ENCODE peak calls at places on chromosomes 6 and 20, in nine cellular contexts. One of them, this sample, is unnamed.

GRCh38 chr6:19873031-19873430 is 35.9 kb downstream of the ID4 start:
- DNase-seq in Panc1: no peak
- DNase-seq in activated B cell treated with CpG ODN at 0.5 μM for 24 hours: no peak
- DNase-seq in H9: no peak
- DNase-seq in neural crest cell: no peak
- DNase-seq in adrenal gland: no peak
- DNase-seq in dorsolateral prefrontal cortex: no peak
- DNase-seq in lung: no peak
- DNase-seq in heart left ventricle: no peak
- DNase-seq in this sample: peak

GRCh38 chr6:61842005-61842404 is 444.0 kb downstream of the KHDRBS2 start:
- DNase-seq in Panc1: no peak
- DNase-seq in activated B cell treated with CpG ODN at 0.5 μM for 24 hours: no peak
- DNase-seq in H9: no peak
- DNase-seq in neural crest cell: no peak
- DNase-seq in adrenal gland: no peak
- DNase-seq in dorsolateral prefrontal cortex: peak
- DNase-seq in lung: no peak
- DNase-seq in heart left ventricle: no peak
- DNase-seq in this sample: no peak

GRCh38 chr20:14404515-14404914 is 67.1 kb upstream of the FLRT3 start:
- DNase-seq in Panc1: no peak
- DNase-seq in activated B cell treated with CpG ODN at 0.5 μM for 24 hours: no peak
- DNase-seq in H9: no peak
- DNase-seq in neural crest cell: no peak
- DNase-seq in adrenal gland: no peak
- DNase-seq in dorsolateral prefrontal cortex: no peak
- DNase-seq in lung: no peak
- DNase-seq in heart left ventricle: no peak
- DNase-seq in this sample: no peak

GRCh38 chr6:14441371-14441781 is 323.8 kb downstream of the CD83 start:
- DNase-seq in Panc1: no peak
- DNase-seq in activated B cell treated with CpG ODN at 0.5 μM for 24 hours: no peak
- DNase-seq in H9: no peak
- DNase-seq in neural crest cell: no peak
- DNase-seq in adrenal gland: no peak
- DNase-seq in dorsolateral prefrontal cortex: no peak
- DNase-seq in lung: no peak
- DNase-seq in heart left ventricle: peak
- DNase-seq in this sample: no peak

GRCh38 chr20:58568441-58568931 is 53.3 kb upstream of the APCDD1L start:
- DNase-seq in Panc1: no peak
- DNase-seq in activated B cell treated with CpG ODN at 0.5 μM for 24 hours: no peak
- DNase-seq in H9: no peak
- DNase-seq in neural crest cell: no peak
- DNase-seq in adrenal gland: no peak
- DNase-seq in dorsolateral prefrontal cortex: no peak
- DNase-seq in lung: no peak
- DNase-seq in heart left ventricle: no peak
- DNase-seq in this sample: no peak

GRCh38 chr20:24572862-24573261 is 103.4 kb downstream of the SYNDIG1 start:
- DNase-seq in Panc1: no peak
- DNase-seq in activated B cell treated with CpG ODN at 0.5 μM for 24 hours: no peak
- DNase-seq in H9: no peak
- DNase-seq in neural crest cell: no peak
- DNase-seq in adrenal gland: no peak
- DNase-seq in dorsolateral prefrontal cortex: peak
- DNase-seq in lung: no peak
- DNase-seq in heart left ventricle: no peak
- DNase-seq in this sample: no peak

GRCh38 chr6:147448212-147448611 is 60.3 kb upstream of the SAMD5 start:
- DNase-seq in Panc1: no peak
- DNase-seq in activated B cell treated with CpG ODN at 0.5 μM for 24 hours: no peak
- DNase-seq in H9: peak
- DNase-seq in neural crest cell: peak
- DNase-seq in adrenal gland: no peak
- DNase-seq in dorsolateral prefrontal cortex: no peak
- DNase-seq in lung: no peak
- DNase-seq in heart left ventricle: no peak
- DNase-seq in this sample: no peak

GRCh38 chr6:112251170-112251945 is 3.0 kb downstream of the LAMA4 start:
- DNase-seq in Panc1: no peak
- DNase-seq in activated B cell treated with CpG ODN at 0.5 μM for 24 hours: no peak
- DNase-seq in H9: no peak
- DNase-seq in neural crest cell: no peak
- DNase-seq in adrenal gland: no peak
- DNase-seq in dorsolateral prefrontal cortex: no peak
- DNase-seq in lung: no peak
- DNase-seq in heart left ventricle: peak
- DNase-seq in this sample: no peak

GRCh38 chr20:16608265-16608636 is 35.0 kb upstream of the KIF16B start:
- DNase-seq in Panc1: no peak
- DNase-seq in activated B cell treated with CpG ODN at 0.5 μM for 24 hours: no peak
- DNase-seq in H9: no peak
- DNase-seq in neural crest cell: no peak
- DNase-seq in adrenal gland: peak
- DNase-seq in dorsolateral prefrontal cortex: peak
- DNase-seq in lung: no peak
- DNase-seq in heart left ventricle: no peak
- DNase-seq in this sample: no peak

GRCh38 chr6:143529095-143529494 is 17.6 kb upstream of the FUCA2 start:
- DNase-seq in Panc1: no peak
- DNase-seq in activated B cell treated with CpG ODN at 0.5 μM for 24 hours: no peak
- DNase-seq in H9: no peak
- DNase-seq in neural crest cell: no peak
- DNase-seq in adrenal gland: no peak
- DNase-seq in dorsolateral prefrontal cortex: no peak
- DNase-seq in lung: no peak
- DNase-seq in heart left ventricle: no peak
- DNase-seq in this sample: no peak

GRCh38 chr20:8361008-8361652 is 229.1 kb downstream of the PLCB1 start:
- DNase-seq in Panc1: no peak
- DNase-seq in activated B cell treated with CpG ODN at 0.5 μM for 24 hours: no peak
- DNase-seq in H9: no peak
- DNase-seq in neural crest cell: no peak
- DNase-seq in adrenal gland: peak
- DNase-seq in dorsolateral prefrontal cortex: peak
- DNase-seq in lung: no peak
- DNase-seq in heart left ventricle: no peak
- DNase-seq in this sample: no peak

GRCh38 chr6:36442671-36443497 is at the start of the genes KCTD20 and PXT1:
- DNase-seq in Panc1: no peak
- DNase-seq in activated B cell treated with CpG ODN at 0.5 μM for 24 hours: peak
- DNase-seq in H9: peak
- DNase-seq in neural crest cell: peak
- DNase-seq in adrenal gland: peak
- DNase-seq in dorsolateral prefrontal cortex: peak
- DNase-seq in lung: peak
- DNase-seq in heart left ventricle: peak
- DNase-seq in this sample: peak

GRCh38 chr6:37010402-37010892 is 5.0 kb downstream of the FGD2 start:
- DNase-seq in Panc1: no peak
- DNase-seq in activated B cell treated with CpG ODN at 0.5 μM for 24 hours: no peak
- DNase-seq in H9: no peak
- DNase-seq in neural crest cell: no peak
- DNase-seq in adrenal gland: no peak
- DNase-seq in dorsolateral prefrontal cortex: no peak
- DNase-seq in lung: no peak
- DNase-seq in heart left ventricle: no peak
- DNase-seq in this sample: no peak

GRCh38 chr6:11264100-11264499 is 31.6 kb upstream of the NEDD9 start:
- DNase-seq in Panc1: no peak
- DNase-seq in activated B cell treated with CpG ODN at 0.5 μM for 24 hours: no peak
- DNase-seq in H9: peak
- DNase-seq in neural crest cell: no peak
- DNase-seq in adrenal gland: no peak
- DNase-seq in dorsolateral prefrontal cortex: no peak
- DNase-seq in lung: no peak
- DNase-seq in heart left ventricle: no peak
- DNase-seq in this sample: no peak

GRCh38 chr6:100344321-100344720 is 120.4 kb downstream of the SIM1 start:
- DNase-seq in Panc1: no peak
- DNase-seq in activated B cell treated with CpG ODN at 0.5 μM for 24 hours: no peak
- DNase-seq in H9: no peak
- DNase-seq in neural crest cell: no peak
- DNase-seq in adrenal gland: no peak
- DNase-seq in dorsolateral prefrontal cortex: no peak
- DNase-seq in lung: no peak
- DNase-seq in heart left ventricle: no peak
- DNase-seq in this sample: no peak

GRCh38 chr6:124795879-124796838 is 166.1 kb upstream of the RNF217 start:
- DNase-seq in Panc1: no peak
- DNase-seq in activated B cell treated with CpG ODN at 0.5 μM for 24 hours: no peak
- DNase-seq in H9: peak
- DNase-seq in neural crest cell: peak
- DNase-seq in adrenal gland: peak
- DNase-seq in dorsolateral prefrontal cortex: peak
- DNase-seq in lung: no peak
- DNase-seq in heart left ventricle: peak
- DNase-seq in this sample: peak

GRCh38 chr20:36548006-36548315 is 6.6 kb downstream of the MYL9 start:
- DNase-seq in Panc1: no peak
- DNase-seq in activated B cell treated with CpG ODN at 0.5 μM for 24 hours: no peak
- DNase-seq in H9: peak
- DNase-seq in neural crest cell: peak
- DNase-seq in adrenal gland: no peak
- DNase-seq in dorsolateral prefrontal cortex: no peak
- DNase-seq in lung: no peak
- DNase-seq in heart left ventricle: no peak
- DNase-seq in this sample: peak

GRCh38 chr20:34988176-34988540 is 32.5 kb downstream of the MYH7B start:
- DNase-seq in Panc1: no peak
- DNase-seq in activated B cell treated with CpG ODN at 0.5 μM for 24 hours: no peak
- DNase-seq in H9: no peak
- DNase-seq in neural crest cell: no peak
- DNase-seq in adrenal gland: no peak
- DNase-seq in dorsolateral prefrontal cortex: no peak
- DNase-seq in lung: no peak
- DNase-seq in heart left ventricle: peak
- DNase-seq in this sample: no peak

GRCh38 chr6:37257634-37258404 is at the start of the genes TBC1D22B and TMEM217:
- DNase-seq in Panc1: peak
- DNase-seq in activated B cell treated with CpG ODN at 0.5 μM for 24 hours: peak
- DNase-seq in H9: peak
- DNase-seq in neural crest cell: peak
- DNase-seq in adrenal gland: peak
- DNase-seq in dorsolateral prefrontal cortex: peak
- DNase-seq in lung: peak
- DNase-seq in heart left ventricle: peak
- DNase-seq in this sample: peak

GRCh38 chr6:8063762-8064637 is at the start of gene BLOC1S5:
- DNase-seq in Panc1: no peak
- DNase-seq in activated B cell treated with CpG ODN at 0.5 μM for 24 hours: peak
- DNase-seq in H9: peak
- DNase-seq in neural crest cell: peak
- DNase-seq in adrenal gland: peak
- DNase-seq in dorsolateral prefrontal cortex: peak
- DNase-seq in lung: peak
- DNase-seq in heart left ventricle: peak
- DNase-seq in this sample: peak
- TF ChIP-seq CTCF in Panc1: peak
- TF ChIP-seq CTCF in activated B cell treated with CpG ODN at 0.5 μM for 24 hours: no peak
- TF ChIP-seq CTCF in H9: no peak
- TF ChIP-seq CTCF in neural crest cell: no peak
- TF ChIP-seq CTCF in adrenal gland: peak
- TF ChIP-seq CTCF in dorsolateral prefrontal cortex: peak
- TF ChIP-seq CTCF in lung: no peak
- TF ChIP-seq CTCF in heart left ventricle: no peak
- TF ChIP-seq CTCF in this sample: no peak

GRCh38 chr20:43658723-43659419 is 8.0 kb upstream of the MYBL2 start:
- DNase-seq in Panc1: no peak
- DNase-seq in activated B cell treated with CpG ODN at 0.5 μM for 24 hours: no peak
- DNase-seq in H9: no peak
- DNase-seq in neural crest cell: no peak
- DNase-seq in adrenal gland: no peak
- DNase-seq in dorsolateral prefrontal cortex: no peak
- DNase-seq in lung: no peak
- DNase-seq in heart left ventricle: no peak
- DNase-seq in this sample: no peak
- TF ChIP-seq CTCF in Panc1: no peak
- TF ChIP-seq CTCF in activated B cell treated with CpG ODN at 0.5 μM for 24 hours: no peak
- TF ChIP-seq CTCF in H9: peak
- TF ChIP-seq CTCF in neural crest cell: peak
- TF ChIP-seq CTCF in adrenal gland: no peak
- TF ChIP-seq CTCF in dorsolateral prefrontal cortex: no peak
- TF ChIP-seq CTCF in lung: no peak
- TF ChIP-seq CTCF in heart left ventricle: no peak
- TF ChIP-seq CTCF in this sample: no peak

GRCh38 chr6:390914-391558 is 516 bp upstream of the IRF4 start:
- DNase-seq in Panc1: no peak
- DNase-seq in activated B cell treated with CpG ODN at 0.5 μM for 24 hours: peak
- DNase-seq in H9: peak
- DNase-seq in neural crest cell: no peak
- DNase-seq in adrenal gland: no peak
- DNase-seq in dorsolateral prefrontal cortex: no peak
- DNase-seq in lung: no peak
- DNase-seq in heart left ventricle: no peak
- DNase-seq in this sample: no peak
- TF ChIP-seq CTCF in Panc1: no peak
- TF ChIP-seq CTCF in activated B cell treated with CpG ODN at 0.5 μM for 24 hours: no peak
- TF ChIP-seq CTCF in H9: no peak
- TF ChIP-seq CTCF in neural crest cell: no peak
- TF ChIP-seq CTCF in adrenal gland: no peak
- TF ChIP-seq CTCF in dorsolateral prefrontal cortex: no peak
- TF ChIP-seq CTCF in lung: no peak
- TF ChIP-seq CTCF in heart left ventricle: no peak
- TF ChIP-seq CTCF in this sample: no peak

GRCh38 chr6:101392561-101393230 is 812 bp upstream of the GRIK2 start:
- DNase-seq in Panc1: no peak
- DNase-seq in activated B cell treated with CpG ODN at 0.5 μM for 24 hours: no peak
- DNase-seq in H9: peak
- DNase-seq in neural crest cell: no peak
- DNase-seq in adrenal gland: no peak
- DNase-seq in dorsolateral prefrontal cortex: no peak
- DNase-seq in lung: no peak
- DNase-seq in heart left ventricle: no peak
- DNase-seq in this sample: peak

GRCh38 chr6:101393291-101394251 is at the start of gene GRIK2:
- DNase-seq in Panc1: no peak
- DNase-seq in activated B cell treated with CpG ODN at 0.5 μM for 24 hours: no peak
- DNase-seq in H9: peak
- DNase-seq in neural crest cell: peak
- DNase-seq in adrenal gland: peak
- DNase-seq in dorsolateral prefrontal cortex: peak
- DNase-seq in lung: no peak
- DNase-seq in heart left ventricle: peak
- DNase-seq in this sample: peak

GRCh38 chr6:101396552-101397173 is 3.2 kb downstream of the GRIK2 start:
- DNase-seq in Panc1: no peak
- DNase-seq in activated B cell treated with CpG ODN at 0.5 μM for 24 hours: no peak
- DNase-seq in H9: peak
- DNase-seq in neural crest cell: peak
- DNase-seq in adrenal gland: peak
- DNase-seq in dorsolateral prefrontal cortex: peak
- DNase-seq in lung: peak
- DNase-seq in heart left ventricle: peak
- DNase-seq in this sample: peak

GRCh38 chr6:101397199-101397598 is 3.7 kb downstream of the GRIK2 start:
- DNase-seq in Panc1: no peak
- DNase-seq in activated B cell treated with CpG ODN at 0.5 μM for 24 hours: no peak
- DNase-seq in H9: no peak
- DNase-seq in neural crest cell: no peak
- DNase-seq in adrenal gland: no peak
- DNase-seq in dorsolateral prefrontal cortex: no peak
- DNase-seq in lung: no peak
- DNase-seq in heart left ventricle: no peak
- DNase-seq in this sample: no peak

GRCh38 chr6:101395345-101395744 is 1.8 kb downstream of the GRIK2 start:
- DNase-seq in Panc1: no peak
- DNase-seq in activated B cell treated with CpG ODN at 0.5 μM for 24 hours: no peak
- DNase-seq in H9: no peak
- DNase-seq in neural crest cell: no peak
- DNase-seq in adrenal gland: no peak
- DNase-seq in dorsolateral prefrontal cortex: no peak
- DNase-seq in lung: no peak
- DNase-seq in heart left ventricle: no peak
- DNase-seq in this sample: no peak
- TF ChIP-seq CTCF in Panc1: peak
- TF ChIP-seq CTCF in activated B cell treated with CpG ODN at 0.5 μM for 24 hours: no peak
- TF ChIP-seq CTCF in H9: no peak
- TF ChIP-seq CTCF in neural crest cell: peak
- TF ChIP-seq CTCF in adrenal gland: peak
- TF ChIP-seq CTCF in dorsolateral prefrontal cortex: peak
- TF ChIP-seq CTCF in lung: no peak
- TF ChIP-seq CTCF in heart left ventricle: peak
- TF ChIP-seq CTCF in this sample: no peak

This sample was measured in endothelial cell.